ENCODE peak calls at places on chromosomes 5 and 9, in five cellular contexts. D is SK-N-SH, E is HCT116, K is HepG2, V is GM23338. P is an unnamed sample. For H3K36me3, the result is how much of the 10 kb centered on the place peaks cover.

GRCh38 chr5:92778261-92778660 is 802.8 kb downstream of the NR2F1-AS1 start:
- DNase-seq in D (no peak), E (no peak), K (no peak), V (no peak), P (no peak)

GRCh38 chr5:80399553-80400239 is 8.2 kb upstream of the ZFYVE16 start:
- DNase-seq in D (peak), E (no peak), K (peak), V (no peak), P (peak)

GRCh38 chr9:123894822-123895221 is 35.1 kb downstream of the DENND1A start:
- DNase-seq in D (no peak), E (no peak), K (no peak), V (peak), P (no peak)

GRCh38 chr5:159120446-159120845 is 20.7 kb upstream of the EBF1 start:
- DNase-seq in D (no peak), E (no peak), K (no peak), V (no peak), P (no peak)

GRCh38 chr5:124285071-124285470 is 461.4 kb downstream of the ZNF608 start:
- DNase-seq in D (no peak), E (no peak), K (no peak), V (no peak), P (no peak)

GRCh38 chr5:127934791-127935256 is 148.7 kb upstream of the SLC12A2 start:
- DNase-seq in D (no peak), E (peak), K (peak), V (peak), P (peak)

GRCh38 chr5:36369092-36369737 is 67.5 kb upstream of the RANBP3L start:
- DNase-seq in D (no peak), E (no peak), K (no peak), V (no peak), P (no peak)

GRCh38 chr9:133589454-133590227 is 19.5 kb downstream of the FAM163B start:
- DNase-seq in D (no peak), E (peak), K (no peak), V (peak), P (no peak)

GRCh38 chr5:81779125-81779934 is 28.4 kb upstream of the SSBP2 start:
- DNase-seq in D (peak), E (no peak), K (no peak), V (no peak), P (no peak)

GRCh38 chr9:136482046-136482792 is 621 bp downstream of the SEC16A start:
- DNase-seq in D (peak), E (no peak), K (no peak), V (peak), P (no peak)

GRCh38 chr5:178542455-178542854 is 47.7 kb downstream of the COL23A1 start:
- DNase-seq in D (no peak), E (no peak), K (no peak), V (no peak), P (no peak)
- TF ChIP-seq REST in D (no peak), E (no peak), K (no peak), V (no peak), P (no peak)

GRCh38 chr9:104872959-104873850 is 54.8 kb downstream of the ABCA1 start:
- DNase-seq in D (peak), E (no peak), K (peak), V (peak), P (peak)

GRCh38 chr9:104875897-104876296 is 52.1 kb downstream of the ABCA1 start:
- DNase-seq in D (no peak), E (no peak), K (no peak), V (no peak), P (no peak)

GRCh38 chr9:104876587-104876986 is 51.4 kb downstream of the ABCA1 start:
- DNase-seq in D (no peak), E (no peak), K (no peak), V (no peak), P (no peak)

GRCh38 chr9:104871961-104872527 is 55.9 kb downstream of the ABCA1 start:
- DNase-seq in D (no peak), E (no peak), K (no peak), V (no peak), P (no peak)

DNA sequence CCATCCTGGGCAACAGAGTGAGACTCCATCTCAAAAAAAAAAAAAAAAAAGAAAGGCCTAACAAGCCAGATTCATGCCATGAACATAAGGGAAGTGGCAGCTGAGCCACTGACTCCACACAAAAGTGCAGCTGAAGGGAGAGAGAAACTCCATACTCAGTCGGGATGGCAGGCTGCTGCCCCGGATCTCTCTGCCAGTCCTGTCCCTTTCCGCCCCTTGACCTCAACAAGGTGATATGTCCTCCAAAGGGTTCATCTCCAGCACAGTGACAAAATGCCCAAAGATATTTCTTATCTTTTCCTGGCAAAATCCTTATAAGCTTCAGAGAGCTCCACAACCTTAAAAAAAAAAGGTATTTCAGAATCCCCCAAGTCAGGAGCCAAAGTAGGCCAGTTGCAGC is 52.6 kb downstream of the ABCA1 start:
- DNase-seq in D (no peak), E (no peak), K (no peak), V (no peak), P (no peak)
- H3K36me3 ChIP-seq in D (under half), E (under half), K (half or more), V (under half), P (under half)

GRCh38 chr9:85112376-85112775 is 442.8 kb downstream of the NTRK2 start:
- DNase-seq in D (no peak), E (no peak), K (no peak), V (no peak), P (no peak)
- TF ChIP-seq REST in D (no peak), E (no peak), K (no peak), V (no peak), P (no peak)

DNA sequence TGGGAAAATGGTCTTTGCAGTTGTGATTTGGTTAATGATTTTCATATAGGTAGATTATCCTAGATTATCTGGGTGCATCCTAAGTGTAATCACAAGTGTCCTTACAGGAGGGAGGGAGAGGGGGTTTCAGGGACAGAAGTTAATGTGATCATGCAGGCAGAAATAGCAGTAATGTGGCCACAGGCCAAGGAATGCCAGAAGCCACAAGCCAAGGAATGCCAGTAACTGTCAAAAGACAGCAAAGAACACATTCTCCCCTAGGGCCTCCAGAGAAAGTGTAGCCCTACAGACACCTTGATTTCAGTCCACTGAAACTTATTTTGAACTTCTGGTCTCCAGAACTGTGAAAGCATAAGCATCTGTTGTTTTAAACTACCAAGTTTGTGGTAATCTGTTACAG is 2074.5 kb downstream of the MAT2B start:
- DNase-seq in D (no peak), E (no peak), K (no peak), V (no peak), P (no peak)
- H3K36me3 ChIP-seq in D (under half), E (under half), K (under half), V (under half), P (under half)

P was measured in Panc1.